ENCODE peak calls at places on chromosomes 5 and 9, in nine cellular contexts. One of them, this sample, is unnamed.

GRCh38 chr5:61587120-61587519 is 255.1 kb downstream of the ZSWIM6 start:
- DNase-seq in M059J: peak
- DNase-seq in posterior vena cava: no peak
- DNase-seq in H1: no peak
- DNase-seq in activated effector memory CD4-positive, alpha-beta T cell treated with Interleukin-2 at 50 U/mL for 16 hours: no peak
- DNase-seq in HCT116: no peak
- DNase-seq in A172: no peak
- DNase-seq in NCI-H187: no peak
- DNase-seq in pons: no peak
- DNase-seq in this sample: no peak

GRCh38 chr5:143309661-143310431 is 93.6 kb downstream of the NR3C1 start:
- DNase-seq in M059J: peak
- DNase-seq in posterior vena cava: no peak
- DNase-seq in H1: no peak
- DNase-seq in activated effector memory CD4-positive, alpha-beta T cell treated with Interleukin-2 at 50 U/mL for 16 hours: no peak
- DNase-seq in HCT116: no peak
- DNase-seq in A172: no peak
- DNase-seq in NCI-H187: no peak
- DNase-seq in pons: no peak
- DNase-seq in this sample: no peak

GRCh38 chr9:136170291-136170901 is 34.5 kb downstream of the LHX3 start:
- DNase-seq in M059J: no peak
- DNase-seq in posterior vena cava: no peak
- DNase-seq in H1: no peak
- DNase-seq in activated effector memory CD4-positive, alpha-beta T cell treated with Interleukin-2 at 50 U/mL for 16 hours: peak
- DNase-seq in HCT116: no peak
- DNase-seq in A172: peak
- DNase-seq in NCI-H187: no peak
- DNase-seq in pons: no peak
- DNase-seq in this sample: no peak

GRCh38 chr9:116409659-116410058 is 256.1 kb downstream of the PAPPA start:
- DNase-seq in M059J: no peak
- DNase-seq in posterior vena cava: no peak
- DNase-seq in H1: no peak
- DNase-seq in activated effector memory CD4-positive, alpha-beta T cell treated with Interleukin-2 at 50 U/mL for 16 hours: no peak
- DNase-seq in HCT116: no peak
- DNase-seq in A172: no peak
- DNase-seq in NCI-H187: no peak
- DNase-seq in pons: no peak
- DNase-seq in this sample: no peak

GRCh38 chr5:64015824-64016223 is 53.6 kb upstream of the HTR1A start:
- DNase-seq in M059J: no peak
- DNase-seq in posterior vena cava: no peak
- DNase-seq in H1: no peak
- DNase-seq in activated effector memory CD4-positive, alpha-beta T cell treated with Interleukin-2 at 50 U/mL for 16 hours: no peak
- DNase-seq in HCT116: no peak
- DNase-seq in A172: no peak
- DNase-seq in NCI-H187: no peak
- DNase-seq in pons: no peak
- DNase-seq in this sample: no peak

GRCh38 chr5:149938272-149938671 is 6.3 kb downstream of the PDE6A start:
- DNase-seq in M059J: peak
- DNase-seq in posterior vena cava: no peak
- DNase-seq in H1: no peak
- DNase-seq in activated effector memory CD4-positive, alpha-beta T cell treated with Interleukin-2 at 50 U/mL for 16 hours: no peak
- DNase-seq in HCT116: no peak
- DNase-seq in A172: peak
- DNase-seq in NCI-H187: no peak
- DNase-seq in pons: no peak
- DNase-seq in this sample: no peak

GRCh38 chr5:172901012-172901780 is 58.0 kb upstream of the RPL26L1 start:
- DNase-seq in M059J: peak
- DNase-seq in posterior vena cava: peak
- DNase-seq in H1: no peak
- DNase-seq in activated effector memory CD4-positive, alpha-beta T cell treated with Interleukin-2 at 50 U/mL for 16 hours: no peak
- DNase-seq in HCT116: no peak
- DNase-seq in A172: peak
- DNase-seq in NCI-H187: no peak
- DNase-seq in pons: no peak
- DNase-seq in this sample: no peak

GRCh38 chr5:145044970-145045369 is 790.2 kb downstream of the PRELID2 start:
- DNase-seq in M059J: no peak
- DNase-seq in posterior vena cava: no peak
- DNase-seq in H1: no peak
- DNase-seq in activated effector memory CD4-positive, alpha-beta T cell treated with Interleukin-2 at 50 U/mL for 16 hours: no peak
- DNase-seq in HCT116: no peak
- DNase-seq in A172: no peak
- DNase-seq in NCI-H187: no peak
- DNase-seq in pons: no peak
- DNase-seq in this sample: no peak

GRCh38 chr9:76835571-76836283 is 70.2 kb downstream of the PRUNE2 start:
- DNase-seq in M059J: peak
- DNase-seq in posterior vena cava: no peak
- DNase-seq in H1: no peak
- DNase-seq in activated effector memory CD4-positive, alpha-beta T cell treated with Interleukin-2 at 50 U/mL for 16 hours: no peak
- DNase-seq in HCT116: no peak
- DNase-seq in A172: peak
- DNase-seq in NCI-H187: no peak
- DNase-seq in pons: peak
- DNase-seq in this sample: no peak

GRCh38 chr9:3809724-3810123 is 283.9 kb upstream of the RFX3 start:
- DNase-seq in M059J: peak
- DNase-seq in posterior vena cava: no peak
- DNase-seq in H1: no peak
- DNase-seq in activated effector memory CD4-positive, alpha-beta T cell treated with Interleukin-2 at 50 U/mL for 16 hours: no peak
- DNase-seq in HCT116: peak
- DNase-seq in A172: peak
- DNase-seq in NCI-H187: no peak
- DNase-seq in pons: no peak
- DNase-seq in this sample: no peak

GRCh38 chr9:113556877-113557593 is 93.5 kb downstream of the RGS3 start:
- DNase-seq in M059J: peak
- DNase-seq in posterior vena cava: peak
- DNase-seq in H1: no peak
- DNase-seq in activated effector memory CD4-positive, alpha-beta T cell treated with Interleukin-2 at 50 U/mL for 16 hours: no peak
- DNase-seq in HCT116: no peak
- DNase-seq in A172: no peak
- DNase-seq in NCI-H187: no peak
- DNase-seq in pons: no peak
- DNase-seq in this sample: no peak

GRCh38 chr9:100601216-100601615 is 23.3 kb downstream of the CAVIN4 start:
- DNase-seq in M059J: peak
- DNase-seq in posterior vena cava: no peak
- DNase-seq in H1: no peak
- DNase-seq in activated effector memory CD4-positive, alpha-beta T cell treated with Interleukin-2 at 50 U/mL for 16 hours: no peak
- DNase-seq in HCT116: peak
- DNase-seq in A172: peak
- DNase-seq in NCI-H187: peak
- DNase-seq in pons: peak
- DNase-seq in this sample: peak

GRCh38 chr9:80650964-80651555 is 1038.3 kb downstream of the TLE1 start:
- DNase-seq in M059J: peak
- DNase-seq in posterior vena cava: no peak
- DNase-seq in H1: no peak
- DNase-seq in activated effector memory CD4-positive, alpha-beta T cell treated with Interleukin-2 at 50 U/mL for 16 hours: no peak
- DNase-seq in HCT116: no peak
- DNase-seq in A172: peak
- DNase-seq in NCI-H187: no peak
- DNase-seq in pons: peak
- DNase-seq in this sample: no peak

GRCh38 chr9:126307306-126308061 is 19.1 kb upstream of the MVB12B start:
- DNase-seq in M059J: no peak
- DNase-seq in posterior vena cava: no peak
- DNase-seq in H1: no peak
- DNase-seq in activated effector memory CD4-positive, alpha-beta T cell treated with Interleukin-2 at 50 U/mL for 16 hours: no peak
- DNase-seq in HCT116: no peak
- DNase-seq in A172: no peak
- DNase-seq in NCI-H187: no peak
- DNase-seq in pons: peak
- DNase-seq in this sample: no peak

GRCh38 chr5:65475336-65475735 is 6.4 kb downstream of the ADAMTS6 start:
- DNase-seq in M059J: no peak
- DNase-seq in posterior vena cava: no peak
- DNase-seq in H1: no peak
- DNase-seq in activated effector memory CD4-positive, alpha-beta T cell treated with Interleukin-2 at 50 U/mL for 16 hours: no peak
- DNase-seq in HCT116: no peak
- DNase-seq in A172: no peak
- DNase-seq in NCI-H187: no peak
- DNase-seq in pons: no peak
- DNase-seq in this sample: no peak

GRCh38 chr9:132945186-132946130 is 1.0 kb upstream of the TSC1 start:
- DNase-seq in M059J: peak
- DNase-seq in posterior vena cava: no peak
- DNase-seq in H1: no peak
- DNase-seq in activated effector memory CD4-positive, alpha-beta T cell treated with Interleukin-2 at 50 U/mL for 16 hours: no peak
- DNase-seq in HCT116: no peak
- DNase-seq in A172: no peak
- DNase-seq in NCI-H187: no peak
- DNase-seq in pons: peak
- DNase-seq in this sample: no peak

GRCh38 chr9:624935-625505 is 216.5 kb upstream of the DMRT1 start:
- DNase-seq in M059J: no peak
- DNase-seq in posterior vena cava: no peak
- DNase-seq in H1: no peak
- DNase-seq in activated effector memory CD4-positive, alpha-beta T cell treated with Interleukin-2 at 50 U/mL for 16 hours: no peak
- DNase-seq in HCT116: no peak
- DNase-seq in A172: no peak
- DNase-seq in NCI-H187: no peak
- DNase-seq in pons: no peak
- DNase-seq in this sample: no peak

GRCh38 chr5:71924980-71925379 is 182.3 kb upstream of the MAP1B start:
- DNase-seq in M059J: peak
- DNase-seq in posterior vena cava: no peak
- DNase-seq in H1: no peak
- DNase-seq in activated effector memory CD4-positive, alpha-beta T cell treated with Interleukin-2 at 50 U/mL for 16 hours: no peak
- DNase-seq in HCT116: no peak
- DNase-seq in A172: peak
- DNase-seq in NCI-H187: no peak
- DNase-seq in pons: no peak
- DNase-seq in this sample: no peak

GRCh38 chr5:141651728-141652105 is 499 bp upstream of the FCHSD1 start:
- DNase-seq in M059J: no peak
- DNase-seq in posterior vena cava: no peak
- DNase-seq in H1: no peak
- DNase-seq in activated effector memory CD4-positive, alpha-beta T cell treated with Interleukin-2 at 50 U/mL for 16 hours: no peak
- DNase-seq in HCT116: no peak
- DNase-seq in A172: no peak
- DNase-seq in NCI-H187: no peak
- DNase-seq in pons: no peak
- DNase-seq in this sample: no peak

GRCh38 chr5:3845249-3845648 is 249.6 kb downstream of the IRX1 start:
- DNase-seq in M059J: no peak
- DNase-seq in posterior vena cava: no peak
- DNase-seq in H1: no peak
- DNase-seq in activated effector memory CD4-positive, alpha-beta T cell treated with Interleukin-2 at 50 U/mL for 16 hours: no peak
- DNase-seq in HCT116: no peak
- DNase-seq in A172: no peak
- DNase-seq in NCI-H187: no peak
- DNase-seq in pons: no peak
- DNase-seq in this sample: no peak

GRCh38 chr5:58262226-58262625 is 197.7 kb downstream of the PLK2 start:
- DNase-seq in M059J: peak
- DNase-seq in posterior vena cava: no peak
- DNase-seq in H1: no peak
- DNase-seq in activated effector memory CD4-positive, alpha-beta T cell treated with Interleukin-2 at 50 U/mL for 16 hours: no peak
- DNase-seq in HCT116: no peak
- DNase-seq in A172: no peak
- DNase-seq in NCI-H187: no peak
- DNase-seq in pons: no peak
- DNase-seq in this sample: no peak

GRCh38 chr5:144162686-144163085 is 7.8 kb downstream of the YIPF5 start:
- DNase-seq in M059J: no peak
- DNase-seq in posterior vena cava: no peak
- DNase-seq in H1: no peak
- DNase-seq in activated effector memory CD4-positive, alpha-beta T cell treated with Interleukin-2 at 50 U/mL for 16 hours: no peak
- DNase-seq in HCT116: no peak
- DNase-seq in A172: no peak
- DNase-seq in NCI-H187: no peak
- DNase-seq in pons: no peak
- DNase-seq in this sample: no peak

GRCh38 chr5:37552770-37553719 is 173.9 kb downstream of the WDR70 start:
- DNase-seq in M059J: no peak
- DNase-seq in posterior vena cava: no peak
- DNase-seq in H1: no peak
- DNase-seq in activated effector memory CD4-positive, alpha-beta T cell treated with Interleukin-2 at 50 U/mL for 16 hours: no peak
- DNase-seq in HCT116: no peak
- DNase-seq in A172: peak
- DNase-seq in NCI-H187: no peak
- DNase-seq in pons: no peak
- DNase-seq in this sample: no peak

GRCh38 chr5:141747646-141748229 is 65.7 kb upstream of the ARAP3 start:
- DNase-seq in M059J: no peak
- DNase-seq in posterior vena cava: no peak
- DNase-seq in H1: no peak
- DNase-seq in activated effector memory CD4-positive, alpha-beta T cell treated with Interleukin-2 at 50 U/mL for 16 hours: no peak
- DNase-seq in HCT116: no peak
- DNase-seq in A172: no peak
- DNase-seq in NCI-H187: peak
- DNase-seq in pons: no peak
- DNase-seq in this sample: no peak

GRCh38 chr9:109806506-109807115 is 26.6 kb downstream of the PALM2AKAP2 start:
- DNase-seq in M059J: peak
- DNase-seq in posterior vena cava: no peak
- DNase-seq in H1: no peak
- DNase-seq in activated effector memory CD4-positive, alpha-beta T cell treated with Interleukin-2 at 50 U/mL for 16 hours: no peak
- DNase-seq in HCT116: no peak
- DNase-seq in A172: no peak
- DNase-seq in NCI-H187: no peak
- DNase-seq in pons: no peak
- DNase-seq in this sample: no peak

GRCh38 chr5:105978011-105978410 is 1692.7 kb downstream of the EFNA5 start:
- DNase-seq in M059J: no peak
- DNase-seq in posterior vena cava: no peak
- DNase-seq in H1: no peak
- DNase-seq in activated effector memory CD4-positive, alpha-beta T cell treated with Interleukin-2 at 50 U/mL for 16 hours: no peak
- DNase-seq in HCT116: no peak
- DNase-seq in A172: no peak
- DNase-seq in NCI-H187: no peak
- DNase-seq in pons: no peak
- DNase-seq in this sample: no peak

GRCh38 chr5:371811-372555 is 50.5 kb downstream of the AHRR start:
- DNase-seq in M059J: peak
- DNase-seq in posterior vena cava: peak
- DNase-seq in H1: no peak
- DNase-seq in activated effector memory CD4-positive, alpha-beta T cell treated with Interleukin-2 at 50 U/mL for 16 hours: no peak
- DNase-seq in HCT116: no peak
- DNase-seq in A172: no peak
- DNase-seq in NCI-H187: no peak
- DNase-seq in pons: no peak
- DNase-seq in this sample: no peak

GRCh38 chr5:125002727-125003598 is 256.5 kb upstream of the ZNF608 start:
- DNase-seq in M059J: peak
- DNase-seq in posterior vena cava: no peak
- DNase-seq in H1: no peak
- DNase-seq in activated effector memory CD4-positive, alpha-beta T cell treated with Interleukin-2 at 50 U/mL for 16 hours: no peak
- DNase-seq in HCT116: no peak
- DNase-seq in A172: no peak
- DNase-seq in NCI-H187: no peak
- DNase-seq in pons: no peak
- DNase-seq in this sample: no peak

GRCh38 chr5:80254767-80255424 is 952 bp downstream of the SERINC5 start:
- DNase-seq in M059J: peak
- DNase-seq in posterior vena cava: no peak
- DNase-seq in H1: no peak
- DNase-seq in activated effector memory CD4-positive, alpha-beta T cell treated with Interleukin-2 at 50 U/mL for 16 hours: no peak
- DNase-seq in HCT116: no peak
- DNase-seq in A172: no peak
- DNase-seq in NCI-H187: no peak
- DNase-seq in pons: peak
- DNase-seq in this sample: no peak

GRCh38 chr5:6713274-6714181 is at the start of gene TENT4A:
- DNase-seq in M059J: no peak
- DNase-seq in posterior vena cava: peak
- DNase-seq in H1: no peak
- DNase-seq in activated effector memory CD4-positive, alpha-beta T cell treated with Interleukin-2 at 50 U/mL for 16 hours: no peak
- DNase-seq in HCT116: no peak
- DNase-seq in A172: no peak
- DNase-seq in NCI-H187: no peak
- DNase-seq in pons: no peak
- DNase-seq in this sample: no peak

GRCh38 chr5:154302181-154302580 is 111.6 kb downstream of the GALNT10 start:
- DNase-seq in M059J: no peak
- DNase-seq in posterior vena cava: peak
- DNase-seq in H1: no peak
- DNase-seq in activated effector memory CD4-positive, alpha-beta T cell treated with Interleukin-2 at 50 U/mL for 16 hours: no peak
- DNase-seq in HCT116: no peak
- DNase-seq in A172: no peak
- DNase-seq in NCI-H187: no peak
- DNase-seq in pons: peak
- DNase-seq in this sample: no peak